ENCODE peak calls at places on chromosomes 6 and 20, in four cellular contexts. H, K, T and A are unnamed samples. For H3K9me3, the result is how much of the 10 kb centered on the place peaks cover.

GRCh38 chr6:149028767-149029405 is 282.1 kb downstream of the UST start:
- DNase-seq in H (peak), K (peak), T (peak), A (no peak)

GRCh38 chr20:820328-820953 is 13.1 kb upstream of the FAM110A start:
- DNase-seq in H (no peak), K (no peak), T (no peak), A (no peak)

GRCh38 chr6:164455835-164456234 is 853.6 kb downstream of the C6orf118 start:
- DNase-seq in H (no peak), K (no peak), T (no peak), A (no peak)

GRCh38 chr6:25217275-25217674 is 61.9 kb upstream of the CARMIL1 start:
- DNase-seq in H (no peak), K (no peak), T (no peak), A (no peak)

GRCh38 chr20:20217626-20218025 is 150.3 kb upstream of the INSM1 start:
- DNase-seq in H (no peak), K (no peak), T (peak), A (no peak)

GRCh38 chr6:157556671-157557430 is 175.9 kb downstream of the ZDHHC14 start:
- DNase-seq in H (no peak), K (no peak), T (no peak), A (no peak)

GRCh38 chr6:21560249-21560648 is 33.3 kb upstream of the SOX4 start:
- DNase-seq in H (no peak), K (no peak), T (no peak), A (no peak)

GRCh38 chr6:41488064-41488391 is 58.2 kb upstream of the FOXP4 start:
- DNase-seq in H (no peak), K (no peak), T (no peak), A (no peak)

GRCh38 chr6:33029297-33030184 is 20.1 kb upstream of the HLA-DOA start:
- DNase-seq in H (no peak), K (peak), T (no peak), A (no peak)

GRCh38 chr6:43873806-43874714 is 104.0 kb downstream of the VEGFA start:
- DNase-seq in H (no peak), K (peak), T (peak), A (no peak)

GRCh38 chr6:68967549-68968300 is 332.6 kb downstream of the ADGRB3 start:
- DNase-seq in H (peak), K (peak), T (peak), A (peak)

GRCh38 chr20:58610071-58610800 is 40.8 kb upstream of the STX16 start:
- DNase-seq in H (no peak), K (no peak), T (no peak), A (no peak)

GRCh38 chr6:153126218-153126617 is 4.9 kb downstream of the RGS17 start:
- DNase-seq in H (no peak), K (no peak), T (no peak), A (no peak)

GRCh38 chr6:34888874-34889555 is at the start of gene ANKS1A:
- DNase-seq in H (peak), K (peak), T (peak), A (peak)

GRCh38 chr6:159104163-159104885 is 59.5 kb upstream of the TAGAP start:
- DNase-seq in H (peak), K (peak), T (peak), A (peak)

GRCh38 chr20:64238115-64238825 is 17.3 kb upstream of the PCMTD2 start:
- DNase-seq in H (no peak), K (no peak), T (no peak), A (no peak)

GRCh38 chr20:45959126-45959525 is 12.9 kb downstream of the ZNF335 start:
- DNase-seq in H (no peak), K (no peak), T (no peak), A (no peak)

GRCh38 chr20:54092021-54092420 is 21.6 kb upstream of the BCAS1 start:
- DNase-seq in H (no peak), K (no peak), T (no peak), A (no peak)

GRCh38 chr6:18262812-18263560 is 1.3 kb downstream of the DEK start:
- DNase-seq in H (no peak), K (peak), T (peak), A (no peak)

GRCh38 chr6:104633125-104633524 is 226.6 kb downstream of the HACE1 start:
- DNase-seq in H (no peak), K (no peak), T (no peak), A (no peak)

GRCh38 chr6:128005009-128005408 is 104.2 kb upstream of the THEMIS start:
- DNase-seq in H (no peak), K (no peak), T (no peak), A (no peak)

GRCh38 chr6:44043479-44044153 is 83.6 kb downstream of the MRPL14 start:
- DNase-seq in H (no peak), K (no peak), T (no peak), A (peak)

GRCh38 chr20:4573564-4574355 is 147.9 kb upstream of the PRND start:
- DNase-seq in H (no peak), K (no peak), T (no peak), A (no peak)

GRCh38 chr20:36399147-36399968 is 93.2 kb downstream of the DLGAP4 start:
- DNase-seq in H (peak), K (peak), T (peak), A (no peak)

GRCh38 chr6:74991573-74992332 is 214.1 kb downstream of the COL12A1 start:
- DNase-seq in H (no peak), K (no peak), T (peak), A (no peak)

GRCh38 chr6:113651120-113651519 is 206.0 kb upstream of the MARCKS start:
- DNase-seq in H (no peak), K (no peak), T (no peak), A (peak)

GRCh38 chr20:14431568-14431967 is 94.2 kb upstream of the FLRT3 start:
- DNase-seq in H (no peak), K (no peak), T (no peak), A (no peak)

GRCh38 chr20:41309817-41310216 is 7.7 kb downstream of the ZHX3 start:
- DNase-seq in H (no peak), K (no peak), T (no peak), A (no peak)

GRCh38 chr6:169981568-169981967 is 230.1 kb downstream of the ERMARD start:
- DNase-seq in H (no peak), K (no peak), T (no peak), A (no peak)
- H3K9me3 ChIP-seq in H (under half), K (under half), T (under half), A (under half)

GRCh38 chr20:3339571-3339970 is 67.9 kb downstream of the DNAAF9 start:
- DNase-seq in H (no peak), K (no peak), T (no peak), A (no peak)
- H3K27ac ChIP-seq in H (no peak), K (no peak), T (no peak), A (peak)

DNA sequence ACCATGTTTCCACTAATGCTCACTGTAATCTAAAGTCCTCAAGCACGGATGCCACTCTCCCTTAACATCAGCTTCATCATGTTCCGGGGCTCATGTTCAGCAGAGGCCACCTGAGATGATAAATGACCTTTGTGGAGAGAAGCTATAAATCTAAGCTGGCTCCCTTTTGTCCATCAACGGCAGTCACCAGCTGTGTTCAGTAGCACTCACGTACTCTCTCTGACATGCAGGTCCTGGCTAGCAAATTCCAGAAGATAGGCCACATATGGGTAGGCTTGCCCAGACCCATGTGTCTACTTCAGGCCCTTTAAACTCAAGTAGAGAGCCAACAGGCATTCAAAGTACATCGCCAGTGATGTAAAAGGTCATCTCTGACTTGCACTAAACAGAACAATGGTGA is 38.6 kb downstream of the MYLK4 start:
- DNase-seq in H (no peak), K (no peak), T (no peak), A (no peak)
- H3K9me3 ChIP-seq in H (under half), K (under half), T (under half), A (under half)

DNA sequence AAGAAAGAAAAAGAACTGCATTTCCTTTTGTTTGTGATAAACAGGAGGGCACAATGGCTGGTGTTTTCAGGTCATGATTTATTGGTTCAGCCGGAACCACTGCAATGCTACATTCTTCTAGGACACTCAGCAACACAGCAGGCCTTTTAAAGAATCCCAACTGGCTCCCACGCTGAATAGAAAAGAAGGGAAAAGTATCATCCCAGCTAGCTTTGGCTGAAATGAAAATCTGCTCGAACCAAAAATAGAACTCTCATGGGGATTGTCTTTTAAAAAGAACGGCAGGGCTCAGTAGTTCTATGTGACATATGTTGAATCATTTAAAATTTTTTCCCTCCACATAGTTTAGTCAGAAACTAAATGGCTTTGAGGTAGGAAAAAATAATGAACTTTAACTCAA is 387.9 kb downstream of the BTBD3 start:
- DNase-seq in H (no peak), K (no peak), T (peak), A (no peak)
- H3K27ac ChIP-seq in H (no peak), K (no peak), T (peak), A (peak)

GRCh38 chr6:7593234-7593633 is 3.2 kb downstream of the SNRNP48 start:
- DNase-seq in H (no peak), K (no peak), T (no peak), A (no peak)
- H3K9me3 ChIP-seq in H (under half), K (under half), T (under half), A (under half)

DNA sequence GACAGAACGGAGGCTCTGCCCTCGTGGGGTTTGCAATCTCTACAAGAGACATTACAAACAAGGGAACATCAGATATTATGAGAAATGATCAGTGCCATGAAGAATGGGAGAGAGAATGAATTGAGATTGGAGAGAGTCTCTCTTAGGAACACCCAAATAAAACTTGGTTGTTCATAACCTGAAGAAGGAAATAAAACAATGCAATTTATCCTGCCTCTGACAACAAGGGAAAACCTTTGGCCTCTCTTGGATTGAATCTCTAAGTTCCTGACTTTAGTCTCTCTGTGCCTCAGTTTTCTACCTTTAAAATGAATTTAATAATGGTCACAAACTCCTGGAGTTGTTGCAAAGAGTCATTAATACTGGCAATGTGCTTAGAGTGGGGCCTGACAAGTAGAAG is 21.1 kb downstream of the PLEKHG1 start:
- DNase-seq in H (no peak), K (no peak), T (no peak), A (no peak)
- H3K27ac ChIP-seq in H (no peak), K (no peak), T (no peak), A (no peak)

DNA sequence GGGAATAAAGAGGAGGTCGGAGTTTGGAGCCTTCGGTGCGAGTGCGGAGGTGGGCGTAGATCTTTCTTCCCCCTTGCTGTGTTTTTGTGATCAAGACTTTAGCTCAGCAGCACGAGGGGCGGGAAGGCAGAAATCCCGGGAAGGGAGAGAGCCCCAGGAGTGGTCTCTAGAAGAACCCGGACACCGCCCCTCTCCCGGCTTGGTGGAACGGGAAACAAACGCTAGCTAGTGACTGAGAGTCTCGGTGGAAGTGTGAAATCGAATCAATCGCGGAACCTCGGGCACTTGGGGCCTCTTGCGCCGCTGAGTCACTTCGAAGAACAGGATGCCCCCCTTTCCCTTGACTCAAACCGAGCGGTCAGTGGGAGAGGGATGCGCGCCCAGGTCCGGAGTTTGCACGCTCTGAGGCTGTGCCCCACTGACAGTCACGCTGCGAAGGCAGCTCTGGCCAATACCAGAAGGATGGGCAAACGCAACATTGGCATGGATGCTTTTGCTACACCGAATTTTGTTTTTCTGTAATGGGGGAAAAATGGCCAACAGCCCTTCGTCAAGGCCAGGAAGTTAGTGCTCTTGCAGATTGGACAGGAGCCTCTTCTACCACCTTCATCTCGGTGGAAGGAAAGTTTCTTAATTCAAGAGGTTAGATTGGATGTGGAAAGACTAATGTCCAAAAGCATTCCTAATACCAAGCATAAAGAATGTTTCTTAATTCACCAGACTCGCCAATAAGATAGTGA is 1.6 kb upstream of the OLIG3 start:
- DNase-seq in H (no peak), K (no peak), T (peak), A (no peak)
- H3K9me3 ChIP-seq in H (under half), K (under half), T (under half), A (under half)

DNA sequence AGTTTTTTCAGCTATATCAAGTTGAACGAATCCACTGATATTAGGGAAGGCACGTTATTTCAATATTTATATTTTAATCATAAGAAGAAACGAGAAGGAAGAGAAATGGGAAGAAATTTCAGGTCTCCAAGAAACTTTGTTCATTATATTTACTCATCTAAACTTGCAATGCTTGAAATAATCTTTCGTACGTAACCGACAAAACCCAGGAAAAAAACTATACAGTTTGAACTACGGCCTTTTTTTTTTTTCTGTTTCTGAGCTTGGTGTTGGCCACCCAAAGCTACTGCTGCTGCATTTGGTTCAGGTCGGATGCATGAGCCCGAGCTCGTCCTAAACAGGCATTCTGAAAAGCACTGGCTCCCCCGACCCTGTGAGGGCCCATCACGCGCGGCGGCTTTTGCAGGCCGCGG is 548 bp downstream of the PERP start:
- DNase-seq in H (no peak), K (no peak), T (no peak), A (no peak)
- H3K27ac ChIP-seq in H (no peak), K (peak), T (peak), A (peak)

GRCh38 chr6:137167702-137168377 is 5.6 kb downstream of the IL22RA2 start:
- DNase-seq in H (no peak), K (no peak), T (no peak), A (no peak)
- H3K9me3 ChIP-seq in H (under half), K (under half), T (under half), A (under half)

GRCh38 chr6:119349041-119349340 is 570 bp downstream of the MAN1A1 start:
- DNase-seq in H (no peak), K (no peak), T (no peak), A (no peak)

GRCh38 chr6:119347466-119348307 is 1.9 kb downstream of the MAN1A1 start:
- DNase-seq in H (no peak), K (peak), T (no peak), A (peak)

GRCh38 chr6:119346914-119347313 is 2.6 kb downstream of the MAN1A1 start:
- DNase-seq in H (no peak), K (peak), T (no peak), A (no peak)

GRCh38 chr6:119349341-119350201 is at the start of gene MAN1A1:
- DNase-seq in H (peak), K (peak), T (peak), A (peak)

DNA sequence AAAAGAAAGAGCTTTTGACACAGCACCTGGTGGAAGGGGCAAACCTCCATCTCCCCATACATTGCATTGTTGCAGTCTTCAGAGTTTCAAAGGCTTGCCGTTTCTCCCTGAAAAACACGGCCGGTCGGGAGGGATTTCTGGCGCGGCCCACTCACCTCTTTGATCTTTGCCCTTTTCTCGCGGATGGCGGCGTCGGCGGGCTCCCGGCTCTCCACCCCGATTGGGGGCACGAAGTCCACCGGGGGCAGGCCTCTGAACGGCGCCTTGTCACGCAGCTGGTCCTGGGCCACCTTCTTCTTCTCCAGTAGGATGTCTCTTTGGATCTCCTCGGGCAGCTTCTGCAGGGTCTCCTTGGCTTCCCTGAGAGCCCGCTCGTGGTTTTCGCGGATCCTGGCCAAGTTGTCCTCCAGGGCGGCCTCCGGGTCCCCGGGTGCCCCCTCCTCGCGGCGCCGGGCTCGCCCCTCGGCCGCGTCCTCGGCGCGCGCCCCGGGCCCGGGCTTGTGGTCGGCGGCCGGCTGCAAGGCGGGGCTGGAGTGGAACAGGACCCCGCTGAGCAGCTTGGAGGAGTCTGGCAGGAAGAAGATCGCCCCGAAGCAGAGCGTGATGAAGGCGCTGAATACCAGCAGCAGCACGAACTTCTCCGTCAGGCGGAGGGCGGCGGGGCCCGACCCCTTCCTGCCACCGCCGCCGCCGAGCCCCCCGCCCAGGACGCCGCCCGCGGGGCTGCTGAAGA is 1.1 kb downstream of the MAN1A1 start:
- DNase-seq in H (peak), K (peak), T (peak), A (peak)
- H3K27ac ChIP-seq in H (no peak), K (peak), T (no peak), A (peak)